ENCODE peak calls at places on chromosomes 5 and 9, in four cellular contexts. I is RCC 7860, B is tibial artery, R is COLO829. W is an unnamed sample.

GRCh38 chr9:99726758-99727157 is 94.9 kb upstream of the NR4A3 start:
- DNase-seq in B (no peak), I (no peak), R (no peak), W (no peak)

GRCh38 chr9:32665101-32665500 is 29.6 kb upstream of the TAF1L start:
- DNase-seq in B (no peak), I (peak; percentile 31), R (no peak), W (no peak)

GRCh38 chr5:120255214-120255613 is 208.9 kb upstream of the PRR16 start:
- DNase-seq in I (no peak), R (no peak), B (no peak), W (no peak)

GRCh38 chr5:17679597-17680187 is 45.4 kb downstream of the TAF11L14 start:
- DNase-seq in B (no peak), R (no peak), I (no peak), W (no peak)

GRCh38 chr5:142441638-142442037 is 116.8 kb upstream of the SPRY4 start:
- DNase-seq in B (no peak), R (no peak), I (no peak), W (no peak)

GRCh38 chr5:148817606-148818005 is 8.8 kb upstream of the ADRB2 start:
- DNase-seq in R (no peak), B (no peak), I (no peak), W (no peak)

GRCh38 chr5:61673007-61673735 is 341.1 kb downstream of the ZSWIM6 start:
- DNase-seq in B (no peak), I (peak; percentile 11), R (no peak), W (no peak)

GRCh38 chr5:177509361-177509951 is at the start of gene DOK3:
- DNase-seq in B (peak; percentile 74), I (no peak), R (no peak), W (no peak)

GRCh38 chr9:38346811-38347735 is 45.4 kb upstream of the ALDH1B1 start:
- DNase-seq in I (no peak), B (no peak), R (no peak), W (no peak)

GRCh38 chr9:10252174-10252573 is 360.6 kb downstream of the PTPRD start:
- DNase-seq in B (no peak), I (peak; percentile 50), R (no peak), W (no peak)

GRCh38 chr5:155878991-155879575 is 447.9 kb upstream of the SGCD start:
- DNase-seq in B (no peak), R (no peak), I (no peak), W (no peak)

GRCh38 chr9:1837453-1838084 is 177.6 kb upstream of the SMARCA2 start:
- DNase-seq in I (peak; percentile 4), R (no peak), B (no peak), W (no peak)

GRCh38 chr5:50606179-50606578 is 60.3 kb upstream of the PARP8 start:
- DNase-seq in R (no peak), I (no peak), B (no peak), W (no peak)

GRCh38 chr5:127700237-127700766 is 2.9 kb upstream of the CCDC192 start:
- DNase-seq in R (no peak), I (no peak), B (no peak), W (no peak)

GRCh38 chr9:16708638-16709435 is 161.6 kb downstream of the BNC2 start:
- DNase-seq in B (no peak), R (no peak), I (peak; percentile 32), W (no peak)

GRCh38 chr5:6427689-6428088 is 21.0 kb upstream of the UBE2QL1 start:
- DNase-seq in R (no peak), I (peak; percentile 80), B (no peak), W (no peak)

GRCh38 chr5:122492675-122493074 is 180.6 kb downstream of the SNCAIP start:
- DNase-seq in I (no peak), B (no peak), R (no peak), W (no peak)

GRCh38 chr5:114418546-114419388 is 56.9 kb downstream of the KCNN2 start:
- DNase-seq in B (no peak), I (no peak), R (no peak), W (no peak)

GRCh38 chr5:132489871-132490483 is 596 bp downstream of the IRF1 start:
- DNase-seq in B (peak; percentile 83), I (no peak), R (no peak), W (peak; percentile 48)

GRCh38 chr5:178685386-178686059 is 44.9 kb downstream of the ZNF354A start:
- DNase-seq in B (no peak), I (no peak), R (no peak), W (no peak)

GRCh38 chr5:169871816-169872215 is 108.5 kb downstream of the INSYN2B start:
- DNase-seq in R (no peak), I (no peak), B (no peak), W (no peak)

GRCh38 chr5:35095366-35095765 is 47.6 kb upstream of the AGXT2 start:
- DNase-seq in B (no peak), I (no peak), R (no peak), W (no peak)

GRCh38 chr9:137000177-137000930 is 4.0 kb upstream of the CLIC3 start:
- DNase-seq in R (no peak), B (no peak), I (no peak), W (no peak)

GRCh38 chr5:159156839-159157238 is 52.5 kb downstream of the RNF145 start:
- DNase-seq in B (no peak), I (peak; percentile 50), R (peak; percentile 61), W (no peak)

GRCh38 chr5:172059661-172060100 is 53.2 kb upstream of the FBXW11 start:
- DNase-seq in B (no peak), I (peak; percentile 17), R (no peak), W (no peak)

GRCh38 chr5:172852490-172853354 is 18.7 kb downstream of the ERGIC1 start:
- DNase-seq in R (no peak), I (peak; percentile 42), B (no peak), W (no peak)

GRCh38 chr9:131738838-131739191 is 1.1 kb downstream of the RAPGEF1 start:
- DNase-seq in B (no peak), R (no peak), I (no peak), W (no peak)

GRCh38 chr5:50947892-50948683 is 281.7 kb downstream of the PARP8 start:
- DNase-seq in B (no peak), R (no peak), I (no peak), W (no peak)

GRCh38 chr5:158765407-158765806 is 334.3 kb downstream of the EBF1 start:
- DNase-seq in B (no peak), R (no peak), I (no peak), W (no peak)

GRCh38 chr9:89442016-89442415 is 55.9 kb downstream of the SEMA4D start:
- DNase-seq in R (no peak), I (no peak), B (no peak), W (no peak)

GRCh38 chr9:120627073-120627472 is 47.1 kb upstream of the CDK5RAP2 start:
- DNase-seq in R (no peak), B (no peak), I (no peak), W (no peak)

GRCh38 chr9:78028926-78029325 is 2.7 kb downstream of the GNAQ start:
- DNase-seq in B (no peak), I (no peak), R (no peak), W (no peak)

GRCh38 chr9:113220467-113221002 is 542 bp downstream of the FKBP15 start:
- DNase-seq in B (no peak), R (no peak), I (no peak), W (no peak)

GRCh38 chr9:109498195-109499060 is at the start of gene PTPN3:
- DNase-seq in I (no peak), B (peak; percentile 73), R (no peak), W (no peak)

GRCh38 chr9:135365013-135365768 is 114.4 kb upstream of the PPP1R26 start:
- DNase-seq in I (no peak), B (no peak), R (no peak), W (no peak)

GRCh38 chr5:14148890-14149671 is 5.9 kb downstream of the TRIO start:
- DNase-seq in B (no peak), R (no peak), I (peak; percentile 70), W (no peak)

W was measured in stimulated activated CD8-positive, alpha-beta memory T cell treated with anti-CD3 and anti-CD28 coated beads, Interleukin-4, amount 100 ng/mL, for 24 hours.